ENCODE peak calls at places on chromosome 19, in nine cellular contexts. Z, P, I, F, K, M, T, N and L are unnamed samples.

GRCh38 chr19:21492932-21493906 is 12.2 kb upstream of the ZNF429 start:
- DNase-seq in I (no peak), Z (no peak), K (no peak), M (no peak), T (no peak), F (peak), P (no peak), N (no peak), L (no peak)

GRCh38 chr19:57850553-57851017 is 926 bp downstream of the ZNF587 start:
- DNase-seq in I (no peak), N (peak), T (no peak), P (no peak), M (peak), Z (no peak), K (no peak), F (no peak), L (no peak)

GRCh38 chr19:35742121-35742724 is at the start of gene IGFLR1:
- DNase-seq in P (no peak), K (no peak), I (no peak), N (peak), T (no peak), Z (no peak), F (no peak), M (no peak), L (no peak)

GRCh38 chr19:10521461-10522216 is 4.4 kb upstream of the S1PR5 start:
- DNase-seq in F (no peak), T (no peak), Z (no peak), N (no peak), I (no peak), M (no peak), K (no peak), P (no peak), L (no peak)

GRCh38 chr19:45587873-45588272 is 3.3 kb upstream of the OPA3 start:
- DNase-seq in I (no peak), N (peak), P (no peak), Z (no peak), T (no peak), F (peak), M (peak), K (no peak), L (no peak)

GRCh38 chr19:50713556-50714236 is 5.9 kb downstream of the SHANK1 start:
- DNase-seq in K (no peak), T (no peak), F (no peak), M (no peak), P (no peak), Z (no peak), N (no peak), I (no peak), L (no peak)

GRCh38 chr19:3397266-3398022 is 31.1 kb downstream of the NFIC start:
- DNase-seq in K (no peak), I (no peak), F (peak), T (no peak), N (no peak), Z (no peak), P (peak), M (peak), L (no peak)

GRCh38 chr19:45913874-45914830 is at the start of gene NANOS2:
- DNase-seq in F (no peak), T (no peak), I (no peak), N (no peak), M (peak), K (no peak), Z (no peak), P (no peak), L (no peak)

GRCh38 chr19:31641591-31641990 is 292.4 kb upstream of the TSHZ3 start:
- DNase-seq in I (no peak), F (no peak), N (no peak), Z (no peak), P (no peak), M (no peak), T (no peak), K (no peak), L (no peak)

GRCh38 chr19:8334458-8335342 is 8.4 kb downstream of the KANK3 start:
- DNase-seq in Z (peak), I (peak), T (no peak), P (no peak), M (peak), K (no peak), F (peak), N (peak), L (no peak)

GRCh38 chr19:1857648-1858326 is 5.6 kb downstream of the KLF16 start:
- DNase-seq in P (no peak), M (no peak), N (peak), K (no peak), I (peak), F (no peak), Z (no peak), T (no peak), L (peak)

GRCh38 chr19:38985262-38985661 is 9.7 kb upstream of the FBXO17 start:
- DNase-seq in P (no peak), Z (no peak), K (no peak), I (no peak), F (no peak), M (no peak), T (no peak), N (no peak), L (no peak)

GRCh38 chr19:45682117-45682516 is 9.6 kb downstream of the SNRPD2 start:
- DNase-seq in Z (no peak), M (no peak), N (no peak), P (no peak), I (no peak), T (no peak), F (no peak), K (no peak), L (no peak)

GRCh38 chr19:29810504-29810871 is 1.3 kb upstream of the CCNE1 start:
- DNase-seq in M (peak), T (no peak), F (peak), P (no peak), K (no peak), I (no peak), Z (peak), N (no peak), L (no peak)

GRCh38 chr19:38392707-38393308 is 4.3 kb downstream of the SPRED3 start:
- DNase-seq in P (no peak), N (peak), F (no peak), T (no peak), K (no peak), M (peak), Z (no peak), I (no peak), L (no peak)

GRCh38 chr19:3434630-3435553 is 45.4 kb downstream of the SMIM24 start:
- DNase-seq in K (peak), I (peak), P (peak), M (peak), F (peak), Z (peak), T (peak), N (peak), L (peak)

GRCh38 chr19:51539821-51540366 is 8.4 kb upstream of the SIGLEC6 start:
- DNase-seq in P (no peak), Z (no peak), I (no peak), M (no peak), T (no peak), K (no peak), N (no peak), F (no peak), L (no peak)

GRCh38 chr19:48915757-48916156 is 15.6 kb downstream of the NUCB1 start:
- DNase-seq in P (no peak), F (no peak), M (no peak), T (no peak), Z (no peak), K (no peak), I (no peak), N (no peak), L (no peak)

GRCh38 chr19:29477831-29478577 is 47.8 kb upstream of the VSTM2B start:
- DNase-seq in N (no peak), K (no peak), P (no peak), Z (no peak), M (no peak), F (no peak), I (no peak), T (no peak), L (peak)

GRCh38 chr19:35559781-35560180 is 3.7 kb downstream of the ATP4A start:
- DNase-seq in M (no peak), T (no peak), Z (no peak), F (no peak), I (no peak), N (no peak), K (no peak), P (no peak), L (no peak)

GRCh38 chr19:39946532-39946931 is 12.1 kb upstream of the FCGBP start:
- DNase-seq in F (no peak), P (no peak), Z (no peak), T (no peak), N (no peak), M (no peak), I (no peak), K (no peak), L (no peak)

GRCh38 chr19:16894080-16894479 is 5.3 kb downstream of the F2RL3 start:
- DNase-seq in K (peak), T (no peak), M (no peak), F (no peak), Z (no peak), N (peak), I (no peak), P (no peak), L (no peak)
- H3K4me3 ChIP-seq in K (no peak), T (no peak), M (no peak), F (no peak), Z (no peak), N (no peak), I (no peak), P (no peak), L (no peak)

GRCh38 chr19:55015126-55015525 is 22.9 kb downstream of the GP6 start:
- DNase-seq in N (no peak), F (no peak), Z (no peak), T (no peak), I (no peak), P (no peak), K (no peak), M (no peak), L (no peak)
- TF ChIP-seq POLR2A in N (no peak), F (no peak), Z (no peak), T (no peak), I (no peak), P (no peak), K (no peak), M (no peak), L (no peak)

GRCh38 chr19:12821761-12822160 is 12.6 kb downstream of the RTBDN start:
- DNase-seq in K (no peak), P (no peak), M (no peak), N (no peak), I (no peak), F (no peak), T (no peak), Z (no peak), L (no peak)

GRCh38 chr19:12828494-12828893 is 5.9 kb downstream of the RTBDN start:
- DNase-seq in K (no peak), M (no peak), I (peak), F (peak), N (peak), Z (peak), P (no peak), T (no peak), L (no peak)

DNA sequence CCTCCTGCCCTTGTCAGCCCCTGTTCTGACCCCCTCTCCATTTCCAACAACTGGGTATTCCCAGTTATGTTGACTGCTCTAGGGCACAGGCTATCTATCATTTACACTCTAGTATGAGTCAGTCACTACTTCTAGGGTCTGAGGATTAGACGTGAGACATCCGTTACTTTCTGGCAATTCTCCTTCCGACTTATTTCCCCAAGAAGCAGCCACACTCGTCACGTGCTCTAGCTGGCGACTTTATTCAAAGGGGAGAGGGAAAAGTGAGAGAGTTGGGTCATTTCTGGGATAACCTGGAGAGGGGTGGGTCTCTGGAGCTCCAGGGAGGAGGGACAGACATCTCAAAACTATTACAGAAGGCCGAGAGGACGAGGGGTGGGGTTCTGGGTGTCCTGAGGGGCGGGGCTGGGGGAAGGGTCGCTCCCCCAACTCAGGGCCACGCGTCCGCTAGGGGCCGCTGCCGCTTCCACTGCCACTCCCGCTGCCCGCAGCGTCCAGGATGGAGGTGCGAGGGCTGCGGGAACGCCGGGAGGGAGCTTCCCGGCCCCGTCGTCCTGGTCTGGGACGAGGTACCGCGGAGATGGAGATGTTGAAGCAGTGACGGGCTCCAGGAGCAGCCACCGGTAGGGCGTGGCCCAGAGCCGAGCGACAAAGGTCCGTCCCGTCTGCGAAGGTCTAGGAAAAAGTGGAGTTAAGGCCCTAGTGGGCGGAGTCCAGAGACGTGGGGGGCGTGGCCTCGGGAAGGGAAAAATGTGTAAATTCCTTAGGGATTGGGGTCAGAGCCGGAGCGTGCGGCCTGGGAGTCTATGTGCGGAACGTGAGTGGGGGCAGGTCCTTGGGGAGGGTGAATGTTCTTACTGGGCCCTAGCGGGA is 8.9 kb downstream of the RTBDN start:
- DNase-seq in P (no peak), Z (no peak), T (no peak), N (no peak), F (no peak), K (no peak), I (no peak), M (peak), L (no peak)
- TF ChIP-seq CTCF in P (no peak), Z (no peak), T (no peak), N (peak), F (peak), K (peak), I (no peak), M (peak), L (no peak)

DNA sequence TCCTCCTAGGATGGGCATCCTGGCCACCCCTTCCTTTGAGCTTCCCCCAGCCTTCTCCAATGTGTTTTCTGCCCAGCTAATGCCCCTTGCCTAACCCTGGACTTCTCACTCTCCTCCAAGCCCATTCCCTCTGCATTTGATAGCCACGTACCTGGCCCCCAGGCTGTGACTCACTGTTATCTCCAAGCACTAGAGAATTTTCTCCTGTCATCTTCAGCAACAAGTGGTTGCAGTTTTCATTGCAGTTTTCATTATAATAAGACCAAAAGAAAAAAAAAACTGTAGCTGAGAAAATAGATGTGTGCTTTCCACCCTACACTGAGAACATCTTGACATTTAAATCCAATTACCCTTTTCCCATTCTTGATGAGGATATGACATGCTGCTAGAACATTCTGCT is 59.0 kb upstream of the KCTD15 start:
- DNase-seq in I (no peak), Z (no peak), T (no peak), F (no peak), P (no peak), M (no peak), K (no peak), N (no peak), L (no peak)
- H3K4me3 ChIP-seq in I (no peak), Z (no peak), T (no peak), F (no peak), P (no peak), M (no peak), K (no peak), N (no peak), L (no peak)

DNA sequence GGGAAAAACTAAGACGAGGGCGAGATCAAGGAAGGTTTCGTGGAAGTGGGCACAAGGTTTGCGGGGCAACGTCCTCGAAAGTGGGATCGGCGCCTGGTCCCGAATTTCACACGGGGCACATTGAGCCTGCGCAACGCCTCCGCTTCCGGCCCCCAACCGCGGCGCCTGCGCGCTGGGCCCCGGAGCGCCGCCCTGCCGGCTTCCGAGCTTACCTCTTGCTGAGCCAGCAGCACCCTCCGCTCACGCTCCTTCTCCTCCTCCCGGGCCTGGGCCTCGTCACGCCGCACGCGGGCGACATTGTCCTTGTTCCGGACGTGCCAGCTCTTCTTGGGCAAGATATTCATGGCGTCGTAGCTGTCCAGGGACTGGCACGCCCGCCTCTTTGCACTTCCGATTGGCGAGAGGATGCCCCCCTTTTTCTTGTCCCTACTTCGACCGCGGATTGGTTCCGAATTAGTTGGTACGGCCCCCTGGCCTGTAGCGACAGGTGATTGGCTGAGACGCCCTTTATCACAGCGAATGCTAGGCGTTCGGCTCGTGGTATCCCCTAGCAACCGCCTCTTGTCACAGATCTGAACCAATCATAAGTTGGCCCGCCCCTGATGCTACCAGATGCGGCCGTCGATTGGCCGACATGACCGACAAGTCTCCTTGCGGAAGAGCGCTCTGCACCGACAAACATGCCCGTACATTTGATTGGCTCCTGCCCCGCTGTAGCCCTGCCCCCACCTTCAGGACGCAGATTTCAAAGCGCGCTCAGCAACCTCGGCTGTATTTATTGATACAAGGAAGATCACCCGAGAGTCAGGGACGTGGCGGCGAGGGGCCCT is at the start of gene LENG1:
- DNase-seq in T (peak), P (peak), M (peak), Z (peak), I (peak), N (peak), K (peak), F (peak), L (peak)
- TF ChIP-seq POLR2A in T (peak), P (no peak), M (peak), Z (peak), I (peak), N (peak), K (peak), F (peak), L (peak)

GRCh38 chr19:12940897-12941296 is 2.5 kb downstream of the CALR start:
- DNase-seq in K (no peak), F (no peak), I (no peak), M (no peak), Z (no peak), N (no peak), T (no peak), P (no peak), L (no peak)
- TF ChIP-seq CTCF in K (no peak), F (no peak), I (no peak), M (no peak), Z (no peak), N (no peak), T (no peak), P (no peak), L (no peak)